ENCODE peak calls at places on chromosomes 6 and 20, in eight cellular contexts. A is EL; O is iPS-NIHi11; P is NCI-H460; S is body of pancreas; F is HFFc6; L is D341Med; I is activated CD4-positive, alpha-beta T cell treated with anti-CD3 and anti-CD28 coated beads for 24 hours. T is an unnamed sample.

GRCh38 chr6:157050537-157051280 is 272.6 kb downstream of the TMEM242 start:
- DNase-seq in A (no peak), O (no peak), P (no peak), S (no peak), F (no peak), L (peak), I (no peak), T (no peak)

GRCh38 chr6:108831104-108831503 is 17.1 kb upstream of the ARMC2 start:
- DNase-seq in A (no peak), O (no peak), P (no peak), S (no peak), F (no peak), L (no peak), I (no peak), T (no peak)

GRCh38 chr6:106752641-106753040 is 123.3 kb downstream of the QRSL1 start:
- DNase-seq in A (no peak), O (no peak), P (no peak), S (no peak), F (no peak), L (no peak), I (no peak), T (no peak)

GRCh38 chr6:160426146-160426545 is 78.0 kb downstream of the SLC22A3 start:
- DNase-seq in A (no peak), O (no peak), P (no peak), S (no peak), F (no peak), L (no peak), I (no peak), T (no peak)

GRCh38 chr6:25599516-25600060 is 52.4 kb upstream of the SCGN start:
- DNase-seq in A (no peak), O (no peak), P (no peak), S (no peak), F (no peak), L (no peak), I (no peak), T (no peak)

GRCh38 chr20:1083431-1084080 is 34.8 kb upstream of the PSMF1 start:
- DNase-seq in A (no peak), O (no peak), P (no peak), S (no peak), F (no peak), L (no peak), I (no peak), T (no peak)

GRCh38 chr20:14992961-14993360 is 655.5 kb upstream of the FLRT3 start:
- DNase-seq in A (peak), O (no peak), P (no peak), S (no peak), F (no peak), L (no peak), I (no peak), T (no peak)

GRCh38 chr20:32454164-32455145 is 96.3 kb downstream of the ASXL1 start:
- DNase-seq in A (no peak), O (no peak), P (no peak), S (no peak), F (no peak), L (no peak), I (no peak), T (no peak)

GRCh38 chr20:37976862-37977261 is 56.4 kb downstream of the TTI1 start:
- DNase-seq in A (no peak), O (peak), P (no peak), S (no peak), F (no peak), L (no peak), I (no peak), T (no peak)

GRCh38 chr6:162964703-162965140 is 236.9 kb downstream of the PACRG start:
- DNase-seq in A (peak), O (no peak), P (no peak), S (peak), F (peak), L (no peak), I (no peak), T (no peak)

GRCh38 chr6:128233501-128233900 is 286.9 kb downstream of the PTPRK start:
- DNase-seq in A (no peak), O (no peak), P (no peak), S (no peak), F (no peak), L (peak), I (no peak), T (no peak)

GRCh38 chr6:161215193-161215592 is 58.7 kb downstream of the AGPAT4 start:
- DNase-seq in A (peak), O (no peak), P (no peak), S (peak), F (peak), L (no peak), I (no peak), T (no peak)

GRCh38 chr6:169775321-169775720 is 23.9 kb downstream of the ERMARD start:
- DNase-seq in A (no peak), O (no peak), P (no peak), S (no peak), F (no peak), L (no peak), I (no peak), T (no peak)

GRCh38 chr6:167896648-167897047 is 69.9 kb downstream of the AFDN start:
- DNase-seq in A (no peak), O (no peak), P (no peak), S (no peak), F (no peak), L (no peak), I (no peak), T (no peak)